ENCODE peak calls at places on chromosomes 5 and 9, in five cellular contexts. One of them, this sample, is unnamed.

GRCh38 chr5:34007116-34007674 is 655 bp downstream of the AMACR start:
- DNase-seq in CD8-positive, alpha-beta T cell: no peak
- DNase-seq in fibroblast of lung: no peak
- DNase-seq in chondrocyte: no peak
- DNase-seq in transverse colon: peak
- DNase-seq in this sample: no peak

GRCh38 chr9:20592673-20593072 is 29.6 kb downstream of the MLLT3 start:
- DNase-seq in chondrocyte: no peak
- DNase-seq in CD8-positive, alpha-beta T cell: no peak
- DNase-seq in transverse colon: no peak
- DNase-seq in fibroblast of lung: peak
- DNase-seq in this sample: no peak

GRCh38 chr5:124332273-124332672 is 414.2 kb downstream of the ZNF608 start:
- DNase-seq in chondrocyte: no peak
- DNase-seq in fibroblast of lung: no peak
- DNase-seq in CD8-positive, alpha-beta T cell: no peak
- DNase-seq in transverse colon: no peak
- DNase-seq in this sample: no peak

GRCh38 chr5:73770601-73771025 is 144.6 kb downstream of the ARHGEF28 start:
- DNase-seq in chondrocyte: no peak
- DNase-seq in transverse colon: no peak
- DNase-seq in CD8-positive, alpha-beta T cell: no peak
- DNase-seq in fibroblast of lung: no peak
- DNase-seq in this sample: no peak

GRCh38 chr5:105817906-105818305 is 1852.8 kb downstream of the EFNA5 start:
- DNase-seq in CD8-positive, alpha-beta T cell: no peak
- DNase-seq in transverse colon: no peak
- DNase-seq in chondrocyte: no peak
- DNase-seq in fibroblast of lung: no peak
- DNase-seq in this sample: no peak

GRCh38 chr9:83596899-83597504 is 25.9 kb upstream of the IDNK start:
- DNase-seq in transverse colon: peak
- DNase-seq in CD8-positive, alpha-beta T cell: peak
- DNase-seq in fibroblast of lung: no peak
- DNase-seq in chondrocyte: no peak
- DNase-seq in this sample: no peak

GRCh38 chr9:17004500-17004899 is 130.3 kb upstream of the CNTLN start:
- DNase-seq in chondrocyte: no peak
- DNase-seq in CD8-positive, alpha-beta T cell: no peak
- DNase-seq in fibroblast of lung: peak
- DNase-seq in transverse colon: no peak
- DNase-seq in this sample: no peak

GRCh38 chr5:34598177-34598794 is 57.8 kb upstream of the RAI14 start:
- DNase-seq in chondrocyte: no peak
- DNase-seq in transverse colon: no peak
- DNase-seq in CD8-positive, alpha-beta T cell: no peak
- DNase-seq in fibroblast of lung: peak
- DNase-seq in this sample: no peak

GRCh38 chr5:73892806-73893205 is 266.8 kb downstream of the ARHGEF28 start:
- DNase-seq in chondrocyte: no peak
- DNase-seq in CD8-positive, alpha-beta T cell: no peak
- DNase-seq in fibroblast of lung: peak
- DNase-seq in transverse colon: no peak
- DNase-seq in this sample: no peak

GRCh38 chr9:107170801-107171200 is 112.3 kb upstream of the RAD23B start:
- DNase-seq in fibroblast of lung: no peak
- DNase-seq in transverse colon: no peak
- DNase-seq in CD8-positive, alpha-beta T cell: no peak
- DNase-seq in chondrocyte: no peak
- DNase-seq in this sample: no peak

GRCh38 chr9:34633851-34634550 is 3.6 kb downstream of the SIGMAR1 start:
- DNase-seq in transverse colon: peak
- DNase-seq in chondrocyte: no peak
- DNase-seq in fibroblast of lung: peak
- DNase-seq in CD8-positive, alpha-beta T cell: peak
- DNase-seq in this sample: no peak

GRCh38 chr9:5516453-5517220 is 6.3 kb downstream of the PDCD1LG2 start:
- DNase-seq in fibroblast of lung: no peak
- DNase-seq in transverse colon: no peak
- DNase-seq in chondrocyte: no peak
- DNase-seq in CD8-positive, alpha-beta T cell: no peak
- DNase-seq in this sample: no peak

GRCh38 chr9:126398403-126399058 is 71.9 kb downstream of the MVB12B start:
- DNase-seq in CD8-positive, alpha-beta T cell: peak
- DNase-seq in fibroblast of lung: peak
- DNase-seq in chondrocyte: no peak
- DNase-seq in transverse colon: peak
- DNase-seq in this sample: peak

GRCh38 chr9:110125207-110125751 is 82.7 kb downstream of the C9orf152 start:
- DNase-seq in chondrocyte: no peak
- DNase-seq in fibroblast of lung: peak
- DNase-seq in CD8-positive, alpha-beta T cell: no peak
- DNase-seq in transverse colon: peak
- DNase-seq in this sample: peak

GRCh38 chr5:72106922-72107873 is at the start of gene MAP1B:
- DNase-seq in chondrocyte: no peak
- DNase-seq in CD8-positive, alpha-beta T cell: no peak
- DNase-seq in transverse colon: no peak
- DNase-seq in fibroblast of lung: peak
- DNase-seq in this sample: peak

GRCh38 chr9:83167126-83167525 is 104.2 kb upstream of the RASEF start:
- DNase-seq in chondrocyte: no peak
- DNase-seq in fibroblast of lung: peak
- DNase-seq in transverse colon: no peak
- DNase-seq in CD8-positive, alpha-beta T cell: no peak
- DNase-seq in this sample: no peak

GRCh38 chr9:131319486-131319885 is 30.0 kb downstream of the PLPP7 start:
- DNase-seq in chondrocyte: peak
- DNase-seq in transverse colon: no peak
- DNase-seq in fibroblast of lung: no peak
- DNase-seq in CD8-positive, alpha-beta T cell: no peak
- DNase-seq in this sample: no peak

GRCh38 chr9:114226289-114227055 is 71.1 kb downstream of the COL27A1 start:
- DNase-seq in CD8-positive, alpha-beta T cell: no peak
- DNase-seq in transverse colon: no peak
- DNase-seq in chondrocyte: no peak
- DNase-seq in fibroblast of lung: no peak
- DNase-seq in this sample: no peak

GRCh38 chr9:115672477-115673316 is 480.9 kb upstream of the PAPPA start:
- DNase-seq in CD8-positive, alpha-beta T cell: no peak
- DNase-seq in fibroblast of lung: peak
- DNase-seq in chondrocyte: no peak
- DNase-seq in transverse colon: no peak
- DNase-seq in this sample: no peak

GRCh38 chr9:127519301-127520166 is 68.2 kb downstream of the LRSAM1 start:
- DNase-seq in transverse colon: no peak
- DNase-seq in fibroblast of lung: peak
- DNase-seq in chondrocyte: no peak
- DNase-seq in CD8-positive, alpha-beta T cell: no peak
- DNase-seq in this sample: no peak

GRCh38 chr5:56169949-56170348 is 63.2 kb downstream of the ANKRD55 start:
- DNase-seq in transverse colon: no peak
- DNase-seq in chondrocyte: no peak
- DNase-seq in CD8-positive, alpha-beta T cell: no peak
- DNase-seq in fibroblast of lung: no peak
- DNase-seq in this sample: no peak

GRCh38 chr5:130141689-130142320 is 237.5 kb downstream of the CHSY3 start:
- DNase-seq in fibroblast of lung: peak
- DNase-seq in chondrocyte: no peak
- DNase-seq in transverse colon: peak
- DNase-seq in CD8-positive, alpha-beta T cell: no peak
- DNase-seq in this sample: no peak

GRCh38 chr9:35258665-35259474 is 97.1 kb downstream of the UNC13B start:
- DNase-seq in chondrocyte: no peak
- DNase-seq in transverse colon: peak
- DNase-seq in CD8-positive, alpha-beta T cell: peak
- DNase-seq in fibroblast of lung: peak
- DNase-seq in this sample: peak

GRCh38 chr9:114002986-114003740 is 74.9 kb downstream of the AMBP start:
- DNase-seq in chondrocyte: no peak
- DNase-seq in CD8-positive, alpha-beta T cell: no peak
- DNase-seq in fibroblast of lung: peak
- DNase-seq in transverse colon: no peak
- DNase-seq in this sample: peak

GRCh38 chr9:35517136-35517535 is 27.2 kb downstream of the RUSC2 start:
- DNase-seq in chondrocyte: no peak
- DNase-seq in CD8-positive, alpha-beta T cell: no peak
- DNase-seq in fibroblast of lung: peak
- DNase-seq in transverse colon: no peak
- DNase-seq in this sample: no peak

GRCh38 chr9:113587471-113588031 is 124.0 kb downstream of the RGS3 start:
- DNase-seq in chondrocyte: peak
- DNase-seq in transverse colon: no peak
- DNase-seq in CD8-positive, alpha-beta T cell: peak
- DNase-seq in fibroblast of lung: peak
- DNase-seq in this sample: no peak

GRCh38 chr5:122111513-122111912 is 17.8 kb upstream of the ZNF474 start:
- DNase-seq in chondrocyte: no peak
- DNase-seq in fibroblast of lung: no peak
- DNase-seq in transverse colon: no peak
- DNase-seq in CD8-positive, alpha-beta T cell: no peak
- DNase-seq in this sample: no peak

GRCh38 chr9:137785704-137786161 is 91.8 kb upstream of the CACNA1B start:
- DNase-seq in CD8-positive, alpha-beta T cell: no peak
- DNase-seq in fibroblast of lung: no peak
- DNase-seq in chondrocyte: peak
- DNase-seq in transverse colon: no peak
- DNase-seq in this sample: no peak

GRCh38 chr5:73687357-73687756 is 61.4 kb downstream of the ARHGEF28 start:
- DNase-seq in chondrocyte: no peak
- DNase-seq in fibroblast of lung: no peak
- DNase-seq in CD8-positive, alpha-beta T cell: no peak
- DNase-seq in transverse colon: no peak
- DNase-seq in this sample: no peak

GRCh38 chr5:169757016-169757415 is 119.9 kb downstream of the DOCK2 start:
- DNase-seq in transverse colon: no peak
- DNase-seq in chondrocyte: no peak
- DNase-seq in fibroblast of lung: peak
- DNase-seq in CD8-positive, alpha-beta T cell: no peak
- DNase-seq in this sample: no peak

GRCh38 chr9:129669946-129670345 is 4.5 kb downstream of the PRRX2 start:
- DNase-seq in transverse colon: no peak
- DNase-seq in chondrocyte: no peak
- DNase-seq in fibroblast of lung: no peak
- DNase-seq in CD8-positive, alpha-beta T cell: no peak
- DNase-seq in this sample: no peak

GRCh38 chr5:40474250-40474649 is 205.5 kb upstream of the PTGER4 start:
- DNase-seq in transverse colon: no peak
- DNase-seq in CD8-positive, alpha-beta T cell: no peak
- DNase-seq in chondrocyte: no peak
- DNase-seq in fibroblast of lung: no peak
- DNase-seq in this sample: no peak

DNA sequence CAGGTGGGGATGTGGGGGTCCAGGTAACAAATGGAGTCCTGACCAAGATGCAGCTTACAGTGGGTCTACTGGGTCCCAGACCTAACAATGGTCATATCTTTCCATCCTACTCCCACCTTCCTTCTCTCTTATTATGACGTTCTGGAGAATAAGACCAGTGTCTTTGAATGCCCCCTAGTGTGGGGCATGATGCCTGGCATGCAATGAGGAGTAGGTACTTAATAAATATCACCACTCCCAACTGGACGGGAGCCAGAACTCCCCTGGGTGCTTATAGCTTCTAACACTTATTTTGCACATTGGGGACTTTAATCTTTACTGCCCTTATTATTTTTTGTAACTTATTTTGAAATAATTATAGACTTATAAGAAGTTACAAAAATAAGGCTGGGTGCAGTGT is 98.2 kb downstream of the NDFIP1 start:
- DNase-seq in chondrocyte: no peak
- DNase-seq in CD8-positive, alpha-beta T cell: no peak
- DNase-seq in transverse colon: no peak
- DNase-seq in fibroblast of lung: no peak
- DNase-seq in this sample: no peak
- TF ChIP-seq CTCF in chondrocyte: peak
- TF ChIP-seq CTCF in CD8-positive, alpha-beta T cell: no peak
- TF ChIP-seq CTCF in transverse colon: no peak
- TF ChIP-seq CTCF in fibroblast of lung: no peak
- TF ChIP-seq CTCF in this sample: no peak

GRCh38 chr9:133429641-133430161 is 7.5 kb downstream of the ADAMTS13 start:
- DNase-seq in fibroblast of lung: peak
- DNase-seq in chondrocyte: no peak
- DNase-seq in CD8-positive, alpha-beta T cell: peak
- DNase-seq in transverse colon: peak
- DNase-seq in this sample: no peak
- TF ChIP-seq CTCF in fibroblast of lung: no peak
- TF ChIP-seq CTCF in chondrocyte: peak
- TF ChIP-seq CTCF in CD8-positive, alpha-beta T cell: no peak
- TF ChIP-seq CTCF in transverse colon: peak
- TF ChIP-seq CTCF in this sample: no peak

DNA sequence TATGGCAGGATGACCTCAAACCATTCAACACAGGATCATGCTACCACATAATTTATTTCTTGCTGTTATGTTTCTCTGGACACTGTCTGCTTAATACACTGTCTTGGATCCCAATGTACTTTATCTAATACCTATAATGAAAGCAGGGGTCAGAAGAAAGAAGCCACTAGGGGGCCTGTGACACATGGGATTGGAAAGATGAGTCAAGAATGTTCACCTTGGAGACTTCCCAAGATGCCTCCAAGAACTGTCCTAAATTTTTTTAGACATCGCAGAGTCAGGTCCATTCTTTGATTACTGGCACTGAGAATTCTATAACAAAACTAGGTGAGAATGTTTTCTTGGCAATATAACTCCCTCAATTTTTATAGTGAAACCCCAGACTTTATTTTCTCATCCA is 305.8 kb upstream of the SMARCA2 start:
- DNase-seq in chondrocyte: no peak
- DNase-seq in CD8-positive, alpha-beta T cell: no peak
- DNase-seq in transverse colon: no peak
- DNase-seq in fibroblast of lung: no peak
- DNase-seq in this sample: no peak
- TF ChIP-seq CTCF in chondrocyte: no peak
- TF ChIP-seq CTCF in CD8-positive, alpha-beta T cell: no peak
- TF ChIP-seq CTCF in transverse colon: peak
- TF ChIP-seq CTCF in fibroblast of lung: no peak
- TF ChIP-seq CTCF in this sample: no peak

DNA sequence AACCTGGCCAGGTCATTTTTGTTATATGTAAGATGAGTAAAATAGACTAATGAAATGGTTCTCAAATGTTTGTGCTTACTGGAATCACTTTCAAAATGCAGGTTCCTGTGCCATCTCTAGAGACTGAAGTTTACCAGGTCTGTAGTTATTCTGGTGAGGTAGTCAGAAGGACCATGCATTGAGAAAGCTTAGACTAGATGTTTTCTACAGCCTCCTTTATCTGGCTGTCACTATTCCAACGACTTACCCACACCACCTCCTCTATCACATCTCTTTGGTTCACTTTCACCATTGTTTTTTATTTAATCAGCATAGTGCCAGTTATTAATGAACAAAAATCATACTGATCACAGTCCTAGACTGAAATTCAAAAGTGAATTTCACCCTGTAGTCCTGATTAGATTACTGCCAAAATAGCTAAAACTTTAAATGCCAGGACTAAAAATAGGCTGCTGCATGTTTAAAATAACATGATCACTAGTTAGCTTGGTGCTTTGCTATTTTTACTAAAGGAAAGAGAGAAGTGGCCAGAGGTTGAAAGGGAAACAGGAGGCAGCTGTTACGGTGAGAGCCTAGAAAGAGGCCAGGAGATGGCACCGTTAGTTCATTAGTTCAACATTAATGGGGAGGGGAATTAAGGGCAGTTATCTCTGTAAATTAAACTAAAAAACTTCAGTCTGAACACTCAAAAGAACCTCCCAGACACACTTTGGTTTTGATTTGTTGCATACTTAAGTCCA is 13.9 kb upstream of the FNIP1 start:
- DNase-seq in transverse colon: no peak
- DNase-seq in fibroblast of lung: no peak
- DNase-seq in CD8-positive, alpha-beta T cell: no peak
- DNase-seq in chondrocyte: no peak
- DNase-seq in this sample: no peak
- TF ChIP-seq CTCF in transverse colon: no peak
- TF ChIP-seq CTCF in fibroblast of lung: peak
- TF ChIP-seq CTCF in CD8-positive, alpha-beta T cell: no peak
- TF ChIP-seq CTCF in chondrocyte: peak
- TF ChIP-seq CTCF in this sample: no peak